ENCODE peak calls at places on chromosomes 7 and 10, in five cellular contexts. One of them, this sample, is unnamed.

GRCh38 chr10:113093188-113094113 is 143.4 kb downstream of the TCF7L2 start:
- DNase-seq in AG09309: no peak
- DNase-seq in MM.1S: no peak
- DNase-seq in dorsolateral prefrontal cortex: no peak
- DNase-seq in hepatocyte: peak
- DNase-seq in this sample: peak

GRCh38 chr10:91635401-91636400 is 2.8 kb upstream of the PPP1R3C start:
- DNase-seq in MM.1S: peak
- DNase-seq in AG09309: no peak
- DNase-seq in hepatocyte: peak
- DNase-seq in dorsolateral prefrontal cortex: no peak
- DNase-seq in this sample: peak

GRCh38 chr7:142298009-142298408 is 40.2 kb upstream of the PRSS58 start:
- DNase-seq in dorsolateral prefrontal cortex: no peak
- DNase-seq in MM.1S: peak
- DNase-seq in AG09309: no peak
- DNase-seq in hepatocyte: peak
- DNase-seq in this sample: no peak

GRCh38 chr10:71998840-71999194 is 34.6 kb downstream of the CHST3 start:
- DNase-seq in AG09309: no peak
- DNase-seq in dorsolateral prefrontal cortex: no peak
- DNase-seq in hepatocyte: peak
- DNase-seq in MM.1S: no peak
- DNase-seq in this sample: no peak

GRCh38 chr10:101489355-101489754 is 98.7 kb downstream of the POLL start:
- DNase-seq in MM.1S: peak
- DNase-seq in dorsolateral prefrontal cortex: no peak
- DNase-seq in hepatocyte: no peak
- DNase-seq in AG09309: peak
- DNase-seq in this sample: no peak

GRCh38 chr10:129656642-129657041 is 189.6 kb downstream of the MGMT start:
- DNase-seq in hepatocyte: no peak
- DNase-seq in dorsolateral prefrontal cortex: no peak
- DNase-seq in AG09309: no peak
- DNase-seq in MM.1S: no peak
- DNase-seq in this sample: no peak

GRCh38 chr7:47518827-47519226 is 63.1 kb downstream of the TNS3 start:
- DNase-seq in hepatocyte: peak
- DNase-seq in MM.1S: no peak
- DNase-seq in dorsolateral prefrontal cortex: no peak
- DNase-seq in AG09309: no peak
- DNase-seq in this sample: no peak

GRCh38 chr10:49008505-49009202 is 69.0 kb upstream of the LRRC18 start:
- DNase-seq in AG09309: no peak
- DNase-seq in hepatocyte: no peak
- DNase-seq in MM.1S: no peak
- DNase-seq in dorsolateral prefrontal cortex: no peak
- DNase-seq in this sample: no peak

GRCh38 chr7:130874071-130874915 is 140.3 kb upstream of the KLF14 start:
- DNase-seq in AG09309: no peak
- DNase-seq in MM.1S: no peak
- DNase-seq in hepatocyte: no peak
- DNase-seq in dorsolateral prefrontal cortex: no peak
- DNase-seq in this sample: no peak

GRCh38 chr10:103877861-103878260 is 22.5 kb upstream of the SH3PXD2A start:
- DNase-seq in hepatocyte: no peak
- DNase-seq in AG09309: no peak
- DNase-seq in MM.1S: no peak
- DNase-seq in dorsolateral prefrontal cortex: no peak
- DNase-seq in this sample: no peak

GRCh38 chr10:21732067-21732772 is 198.2 kb downstream of the MLLT10 start:
- DNase-seq in hepatocyte: peak
- DNase-seq in dorsolateral prefrontal cortex: peak
- DNase-seq in MM.1S: peak
- DNase-seq in AG09309: peak
- DNase-seq in this sample: peak

GRCh38 chr10:114504769-114505579 is 100.7 kb upstream of the AFAP1L2 start:
- DNase-seq in hepatocyte: peak
- DNase-seq in dorsolateral prefrontal cortex: no peak
- DNase-seq in AG09309: peak
- DNase-seq in MM.1S: no peak
- DNase-seq in this sample: no peak

GRCh38 chr10:33337335-33337854 is 2.9 kb upstream of the NRP1 start:
- DNase-seq in MM.1S: no peak
- DNase-seq in dorsolateral prefrontal cortex: peak
- DNase-seq in hepatocyte: peak
- DNase-seq in AG09309: peak
- DNase-seq in this sample: no peak

GRCh38 chr7:98251251-98251843 is 685 bp downstream of the TECPR1 start:
- DNase-seq in AG09309: no peak
- DNase-seq in dorsolateral prefrontal cortex: peak
- DNase-seq in MM.1S: peak
- DNase-seq in hepatocyte: no peak
- DNase-seq in this sample: peak

GRCh38 chr10:47246409-47247189 is 53.4 kb upstream of the GDF10 start:
- DNase-seq in dorsolateral prefrontal cortex: no peak
- DNase-seq in MM.1S: no peak
- DNase-seq in hepatocyte: no peak
- DNase-seq in AG09309: no peak
- DNase-seq in this sample: no peak

GRCh38 chr10:72094574-72094973 is 6.2 kb upstream of the SPOCK2 start:
- DNase-seq in dorsolateral prefrontal cortex: no peak
- DNase-seq in hepatocyte: no peak
- DNase-seq in AG09309: no peak
- DNase-seq in MM.1S: no peak
- DNase-seq in this sample: no peak

GRCh38 chr7:27161721-27162547 is 3.4 kb downstream of the HOXA9 start:
- DNase-seq in hepatocyte: peak
- DNase-seq in MM.1S: no peak
- DNase-seq in dorsolateral prefrontal cortex: no peak
- DNase-seq in AG09309: no peak
- DNase-seq in this sample: no peak

GRCh38 chr10:94859086-94859485 is 79.4 kb upstream of the CYP2C9 start:
- DNase-seq in MM.1S: no peak
- DNase-seq in hepatocyte: no peak
- DNase-seq in AG09309: no peak
- DNase-seq in dorsolateral prefrontal cortex: no peak
- DNase-seq in this sample: no peak

GRCh38 chr7:80771523-80771922 is 133.1 kb downstream of the CD36 start:
- DNase-seq in MM.1S: no peak
- DNase-seq in AG09309: no peak
- DNase-seq in hepatocyte: peak
- DNase-seq in dorsolateral prefrontal cortex: no peak
- DNase-seq in this sample: no peak

GRCh38 chr7:1715671-1716074 is 45.6 kb downstream of the ELFN1 start:
- DNase-seq in hepatocyte: no peak
- DNase-seq in MM.1S: no peak
- DNase-seq in AG09309: no peak
- DNase-seq in dorsolateral prefrontal cortex: no peak
- DNase-seq in this sample: no peak

GRCh38 chr10:131739201-131739600 is 161.6 kb upstream of the PPP2R2D start:
- DNase-seq in AG09309: no peak
- DNase-seq in hepatocyte: peak
- DNase-seq in dorsolateral prefrontal cortex: no peak
- DNase-seq in MM.1S: no peak
- DNase-seq in this sample: no peak

GRCh38 chr7:16421333-16422099 is at the start of gene CRPPA:
- DNase-seq in MM.1S: peak
- DNase-seq in hepatocyte: peak
- DNase-seq in dorsolateral prefrontal cortex: no peak
- DNase-seq in AG09309: no peak
- DNase-seq in this sample: no peak

GRCh38 chr7:30079880-30080279 is 51.7 kb downstream of the PLEKHA8 start:
- DNase-seq in hepatocyte: no peak
- DNase-seq in MM.1S: no peak
- DNase-seq in dorsolateral prefrontal cortex: no peak
- DNase-seq in AG09309: no peak
- DNase-seq in this sample: no peak

GRCh38 chr7:102404005-102404861 is 8.1 kb downstream of the PRKRIP1 start:
- DNase-seq in dorsolateral prefrontal cortex: no peak
- DNase-seq in AG09309: peak
- DNase-seq in hepatocyte: peak
- DNase-seq in MM.1S: peak
- DNase-seq in this sample: peak

GRCh38 chr7:18345641-18346234 is 149.8 kb upstream of the HDAC9 start:
- DNase-seq in dorsolateral prefrontal cortex: no peak
- DNase-seq in hepatocyte: peak
- DNase-seq in AG09309: no peak
- DNase-seq in MM.1S: peak
- DNase-seq in this sample: peak

GRCh38 chr7:50664461-50664922 is 99.3 kb upstream of the DDC start:
- DNase-seq in MM.1S: no peak
- DNase-seq in hepatocyte: no peak
- DNase-seq in dorsolateral prefrontal cortex: no peak
- DNase-seq in AG09309: peak
- DNase-seq in this sample: peak

GRCh38 chr10:23114228-23114850 is 19.0 kb downstream of the MSRB2 start:
- DNase-seq in MM.1S: no peak
- DNase-seq in AG09309: no peak
- DNase-seq in dorsolateral prefrontal cortex: no peak
- DNase-seq in hepatocyte: no peak
- DNase-seq in this sample: no peak

GRCh38 chr10:66176772-66177171 is 749.1 kb upstream of the LRRTM3 start:
- DNase-seq in hepatocyte: peak
- DNase-seq in MM.1S: no peak
- DNase-seq in dorsolateral prefrontal cortex: no peak
- DNase-seq in AG09309: no peak
- DNase-seq in this sample: no peak

DNA sequence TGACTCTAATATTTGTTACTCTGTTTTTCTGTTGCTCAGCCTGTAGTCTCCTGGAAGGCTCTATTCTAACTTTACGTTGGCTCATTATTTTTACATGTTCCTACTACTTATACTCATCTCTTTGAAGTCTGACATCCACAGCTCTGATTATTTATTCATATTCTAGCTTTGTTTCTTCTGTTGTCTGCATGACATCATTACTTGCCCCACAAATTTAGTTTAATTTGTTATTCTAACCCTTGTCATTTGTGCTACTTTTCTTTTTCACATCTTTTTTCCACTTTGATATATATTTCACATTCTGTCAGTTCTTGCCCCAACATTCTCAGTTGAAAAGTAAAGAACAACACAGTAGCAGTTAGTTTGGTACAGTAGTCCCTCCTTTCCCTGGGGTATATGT is 51.1 kb downstream of the KMT2E start:
- DNase-seq in MM.1S: no peak
- DNase-seq in dorsolateral prefrontal cortex: no peak
- DNase-seq in AG09309: no peak
- DNase-seq in hepatocyte: no peak
- DNase-seq in this sample: no peak
- H3K4me3 ChIP-seq in MM.1S: no peak
- H3K4me3 ChIP-seq in dorsolateral prefrontal cortex: no peak
- H3K4me3 ChIP-seq in AG09309: no peak
- H3K4me3 ChIP-seq in hepatocyte: no peak
- H3K4me3 ChIP-seq in this sample: no peak

GRCh38 chr10:126931548-126931947 is 26.3 kb downstream of the DOCK1 start:
- DNase-seq in MM.1S: no peak
- DNase-seq in dorsolateral prefrontal cortex: no peak
- DNase-seq in hepatocyte: no peak
- DNase-seq in AG09309: no peak
- DNase-seq in this sample: no peak
- H3K4me3 ChIP-seq in MM.1S: no peak
- H3K4me3 ChIP-seq in dorsolateral prefrontal cortex: peak
- H3K4me3 ChIP-seq in hepatocyte: no peak
- H3K4me3 ChIP-seq in AG09309: no peak
- H3K4me3 ChIP-seq in this sample: no peak

DNA sequence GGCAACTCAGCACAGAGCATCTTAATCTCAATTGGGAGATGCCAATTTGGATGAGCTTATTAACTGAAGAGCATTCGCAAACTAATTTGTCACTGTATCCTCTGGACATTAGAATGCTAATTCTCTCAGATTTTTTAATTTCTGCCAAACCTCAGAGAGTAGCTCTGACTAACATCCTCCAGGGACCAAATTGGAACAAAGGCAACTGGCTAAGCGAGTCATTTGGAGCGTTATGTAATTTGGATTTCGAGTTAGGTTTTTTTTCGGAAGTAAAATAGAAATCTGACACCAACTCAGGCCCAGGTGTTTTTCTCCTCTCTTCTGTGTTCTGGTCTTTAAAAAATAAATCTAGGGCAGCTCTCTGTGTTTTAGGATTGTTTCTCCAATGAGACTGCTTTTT is 202.0 kb downstream of the BMPER start:
- DNase-seq in MM.1S: no peak
- DNase-seq in hepatocyte: no peak
- DNase-seq in AG09309: peak
- DNase-seq in dorsolateral prefrontal cortex: no peak
- DNase-seq in this sample: no peak
- H3K4me3 ChIP-seq in MM.1S: no peak
- H3K4me3 ChIP-seq in hepatocyte: no peak
- H3K4me3 ChIP-seq in AG09309: no peak
- H3K4me3 ChIP-seq in dorsolateral prefrontal cortex: no peak
- H3K4me3 ChIP-seq in this sample: no peak

DNA sequence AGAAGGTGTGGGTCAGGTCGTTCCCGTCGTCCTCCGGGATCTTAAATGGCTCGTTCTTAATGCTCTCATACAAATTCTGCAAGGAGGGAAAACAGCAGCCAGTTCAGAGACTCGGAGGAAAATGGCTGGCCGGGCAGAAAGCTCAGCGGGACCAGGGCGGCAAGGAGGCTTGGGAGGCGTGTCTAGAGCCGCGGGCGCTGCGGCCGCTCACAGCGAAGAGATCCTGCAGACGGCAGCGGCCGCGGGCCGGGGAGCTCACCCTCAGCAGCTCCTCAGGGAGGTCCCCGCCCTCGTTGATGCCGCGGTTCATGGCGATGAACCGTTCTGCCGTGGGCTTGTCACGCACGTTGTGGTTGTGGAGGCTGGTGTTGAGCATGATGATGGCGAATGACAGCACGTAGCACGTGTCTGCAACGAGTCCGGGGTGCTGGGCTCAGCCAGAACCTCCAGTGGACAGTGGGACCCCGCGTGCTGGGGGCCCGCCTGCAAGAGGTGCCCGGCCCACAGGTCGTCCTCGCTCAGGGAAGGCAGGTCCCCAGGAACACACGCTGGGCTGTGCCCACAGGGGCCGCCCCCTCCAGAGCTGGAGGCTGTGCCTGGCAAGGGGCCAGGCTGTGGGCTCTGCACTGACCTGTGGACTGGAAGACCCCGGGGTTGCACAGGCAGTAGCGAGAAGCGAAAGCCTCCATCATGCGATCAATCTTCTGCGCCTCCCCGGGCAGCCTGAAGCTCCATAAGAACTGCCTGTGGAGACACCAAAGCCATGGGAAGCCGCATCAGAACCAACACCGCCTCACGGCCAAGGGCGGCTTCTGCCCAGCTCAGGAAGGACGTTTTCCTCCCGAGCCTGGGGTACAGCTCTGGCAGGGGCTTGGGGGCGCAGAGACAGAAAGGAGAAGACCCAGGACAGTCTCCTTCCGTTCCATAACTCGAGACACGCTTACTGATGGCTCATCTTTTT is 101.6 kb downstream of the CYTH3 start:
- DNase-seq in AG09309: no peak
- DNase-seq in hepatocyte: no peak
- DNase-seq in MM.1S: no peak
- DNase-seq in dorsolateral prefrontal cortex: no peak
- DNase-seq in this sample: no peak
- H3K4me3 ChIP-seq in AG09309: no peak
- H3K4me3 ChIP-seq in hepatocyte: no peak
- H3K4me3 ChIP-seq in MM.1S: no peak
- H3K4me3 ChIP-seq in dorsolateral prefrontal cortex: peak
- H3K4me3 ChIP-seq in this sample: no peak

This sample was measured in GM12865.